ENCODE peak calls at places on chromosomes 13 and 19, in five cellular contexts. One of them, this sample, is unnamed.

GRCh38 chr13:76148926-76149325 is 512.8 kb downstream of the LMO7 start:
- DNase-seq in H1: no peak
- DNase-seq in WTC11: no peak
- DNase-seq in GM12878: no peak
- DNase-seq in A549: no peak
- DNase-seq in this sample: no peak

GRCh38 chr19:48123907-48124675 is 13.5 kb upstream of the PLA2G4C start:
- DNase-seq in A549: no peak
- DNase-seq in GM12878: no peak
- DNase-seq in WTC11: no peak
- DNase-seq in H1: no peak
- DNase-seq in this sample: peak

GRCh38 chr13:51549050-51549449 is 35.2 kb upstream of the WDFY2 start:
- DNase-seq in A549: no peak
- DNase-seq in WTC11: no peak
- DNase-seq in GM12878: peak
- DNase-seq in H1: no peak
- DNase-seq in this sample: peak

GRCh38 chr13:106888148-106888547 is 320.2 kb upstream of the ARGLU1 start:
- DNase-seq in H1: no peak
- DNase-seq in WTC11: no peak
- DNase-seq in GM12878: no peak
- DNase-seq in A549: no peak
- DNase-seq in this sample: no peak

GRCh38 chr13:39737047-39737446 is 81.6 kb downstream of the COG6 start:
- DNase-seq in A549: no peak
- DNase-seq in GM12878: no peak
- DNase-seq in WTC11: no peak
- DNase-seq in H1: no peak
- DNase-seq in this sample: no peak

GRCh38 chr19:12665281-12665573 is 1.3 kb downstream of the MAN2B1 start:
- DNase-seq in A549: no peak
- DNase-seq in WTC11: no peak
- DNase-seq in H1: no peak
- DNase-seq in GM12878: peak
- DNase-seq in this sample: peak

GRCh38 chr19:11324079-11324661 is 15.3 kb downstream of the RAB3D start:
- DNase-seq in A549: no peak
- DNase-seq in H1: no peak
- DNase-seq in GM12878: peak
- DNase-seq in WTC11: no peak
- DNase-seq in this sample: peak

GRCh38 chr13:28538932-28539331 is 44.0 kb upstream of the FLT1 start:
- DNase-seq in GM12878: no peak
- DNase-seq in A549: no peak
- DNase-seq in WTC11: no peak
- DNase-seq in H1: no peak
- DNase-seq in this sample: no peak

GRCh38 chr19:31140717-31141116 is 208.5 kb downstream of the TSHZ3 start:
- DNase-seq in GM12878: no peak
- DNase-seq in H1: no peak
- DNase-seq in WTC11: no peak
- DNase-seq in A549: no peak
- DNase-seq in this sample: no peak

GRCh38 chr19:56683119-56683518 is 11.6 kb upstream of the ZNF835 start:
- DNase-seq in WTC11: no peak
- DNase-seq in H1: no peak
- DNase-seq in GM12878: no peak
- DNase-seq in A549: no peak
- DNase-seq in this sample: no peak

GRCh38 chr19:43700368-43701015 is 15.4 kb upstream of the IRGC start:
- DNase-seq in A549: no peak
- DNase-seq in H1: no peak
- DNase-seq in WTC11: no peak
- DNase-seq in GM12878: no peak
- DNase-seq in this sample: peak

GRCh38 chr13:45786293-45786920 is 65.1 kb downstream of the SIAH3 start:
- DNase-seq in GM12878: no peak
- DNase-seq in WTC11: no peak
- DNase-seq in A549: no peak
- DNase-seq in H1: no peak
- DNase-seq in this sample: no peak

GRCh38 chr19:34171877-34172660 is at the start of gene LSM14A:
- DNase-seq in WTC11: peak
- DNase-seq in GM12878: peak
- DNase-seq in A549: peak
- DNase-seq in H1: peak
- DNase-seq in this sample: peak

GRCh38 chr13:45779901-45780300 is 71.7 kb downstream of the SIAH3 start:
- DNase-seq in A549: no peak
- DNase-seq in WTC11: no peak
- DNase-seq in GM12878: no peak
- DNase-seq in H1: no peak
- DNase-seq in this sample: no peak

GRCh38 chr13:49516467-49516866 is 20.7 kb downstream of the PHF11 start:
- DNase-seq in WTC11: no peak
- DNase-seq in A549: no peak
- DNase-seq in H1: no peak
- DNase-seq in GM12878: no peak
- DNase-seq in this sample: no peak

GRCh38 chr19:54473071-54473941 is at the start of gene CDC42EP5:
- DNase-seq in A549: no peak
- DNase-seq in GM12878: no peak
- DNase-seq in WTC11: no peak
- DNase-seq in H1: no peak
- DNase-seq in this sample: no peak

GRCh38 chr19:19115954-19116353 is 22.3 kb downstream of the TMEM161A start:
- DNase-seq in H1: no peak
- DNase-seq in GM12878: no peak
- DNase-seq in A549: no peak
- DNase-seq in WTC11: peak
- DNase-seq in this sample: peak

GRCh38 chr19:5595745-5596144 is 26.8 kb downstream of the SAFB2 start:
- DNase-seq in WTC11: no peak
- DNase-seq in GM12878: no peak
- DNase-seq in A549: no peak
- DNase-seq in H1: no peak
- DNase-seq in this sample: no peak

GRCh38 chr13:38539632-38540031 is 147.2 kb upstream of the FREM2 start:
- DNase-seq in H1: no peak
- DNase-seq in A549: no peak
- DNase-seq in WTC11: no peak
- DNase-seq in GM12878: no peak
- DNase-seq in this sample: no peak

GRCh38 chr13:81089758-81090157 is 748.8 kb upstream of the SPRY2 start:
- DNase-seq in WTC11: no peak
- DNase-seq in GM12878: no peak
- DNase-seq in A549: no peak
- DNase-seq in H1: no peak
- DNase-seq in this sample: no peak

GRCh38 chr13:22740264-22740663 is 440.5 kb upstream of the SGCG start:
- DNase-seq in GM12878: no peak
- DNase-seq in A549: no peak
- DNase-seq in WTC11: peak
- DNase-seq in H1: no peak
- DNase-seq in this sample: peak

GRCh38 chr13:89066868-89067466 is 1395.8 kb downstream of the SLITRK5 start:
- DNase-seq in GM12878: no peak
- DNase-seq in WTC11: peak
- DNase-seq in H1: no peak
- DNase-seq in A549: peak
- DNase-seq in this sample: peak

GRCh38 chr13:113041293-113041690 is 64.3 kb upstream of the F7 start:
- DNase-seq in A549: no peak
- DNase-seq in GM12878: no peak
- DNase-seq in WTC11: no peak
- DNase-seq in H1: no peak
- DNase-seq in this sample: no peak

GRCh38 chr13:59823495-59823894 is 340.2 kb downstream of the DIAPH3 start:
- DNase-seq in WTC11: no peak
- DNase-seq in A549: no peak
- DNase-seq in GM12878: no peak
- DNase-seq in H1: no peak
- DNase-seq in this sample: no peak

GRCh38 chr19:12090807-12091206 is 26.3 kb downstream of the ZNF844 start:
- DNase-seq in GM12878: peak
- DNase-seq in WTC11: peak
- DNase-seq in A549: no peak
- DNase-seq in H1: no peak
- DNase-seq in this sample: peak

GRCh38 chr13:94112227-94112626 is 367.3 kb downstream of the DCT start:
- DNase-seq in GM12878: no peak
- DNase-seq in H1: no peak
- DNase-seq in WTC11: no peak
- DNase-seq in A549: no peak
- DNase-seq in this sample: no peak

GRCh38 chr13:74026753-74027152 is 107.5 kb downstream of the KLF12 start:
- DNase-seq in A549: no peak
- DNase-seq in WTC11: peak
- DNase-seq in GM12878: peak
- DNase-seq in H1: no peak
- DNase-seq in this sample: no peak

GRCh38 chr13:77523834-77524728 is 11.4 kb upstream of the SCEL start:
- DNase-seq in WTC11: no peak
- DNase-seq in GM12878: no peak
- DNase-seq in A549: no peak
- DNase-seq in H1: no peak
- DNase-seq in this sample: no peak

GRCh38 chr13:80558074-80558473 is 217.1 kb upstream of the SPRY2 start:
- DNase-seq in H1: no peak
- DNase-seq in WTC11: no peak
- DNase-seq in A549: no peak
- DNase-seq in GM12878: no peak
- DNase-seq in this sample: no peak

GRCh38 chr19:49340865-49341718 is 5.9 kb downstream of the CD37 start:
- DNase-seq in GM12878: no peak
- DNase-seq in WTC11: no peak
- DNase-seq in A549: no peak
- DNase-seq in H1: no peak
- DNase-seq in this sample: no peak

GRCh38 chr13:39397866-39398265 is 205.1 kb downstream of the LHFPL6 start:
- DNase-seq in A549: no peak
- DNase-seq in H1: no peak
- DNase-seq in WTC11: no peak
- DNase-seq in GM12878: no peak
- DNase-seq in this sample: no peak

GRCh38 chr13:76293751-76294150 is 592.5 kb downstream of the KCTD12 start:
- DNase-seq in WTC11: no peak
- DNase-seq in A549: peak
- DNase-seq in H1: no peak
- DNase-seq in GM12878: no peak
- DNase-seq in this sample: no peak

GRCh38 chr19:49071860-49072547 is 495 bp downstream of the KCNA7 start:
- DNase-seq in WTC11: peak
- DNase-seq in GM12878: no peak
- DNase-seq in A549: no peak
- DNase-seq in H1: no peak
- DNase-seq in this sample: no peak

GRCh38 chr19:49214701-49215100 is 57.1 kb downstream of the TRPM4 start:
- DNase-seq in WTC11: no peak
- DNase-seq in A549: no peak
- DNase-seq in H1: no peak
- DNase-seq in GM12878: no peak
- DNase-seq in this sample: no peak

GRCh38 chr13:112233716-112234115 is 142.4 kb upstream of the SPACA7 start:
- DNase-seq in A549: no peak
- DNase-seq in WTC11: no peak
- DNase-seq in H1: no peak
- DNase-seq in GM12878: no peak
- DNase-seq in this sample: no peak

GRCh38 chr13:39956036-39956435 is 300.6 kb downstream of the COG6 start:
- DNase-seq in H1: no peak
- DNase-seq in WTC11: no peak
- DNase-seq in GM12878: peak
- DNase-seq in A549: no peak
- DNase-seq in this sample: no peak

GRCh38 chr13:29572575-29572974 is 22.9 kb downstream of the SLC7A1 start:
- DNase-seq in A549: no peak
- DNase-seq in GM12878: no peak
- DNase-seq in WTC11: no peak
- DNase-seq in H1: no peak
- DNase-seq in this sample: no peak

GRCh38 chr19:38266981-38267597 is 2.7 kb downstream of the SPINT2 start:
- DNase-seq in WTC11: no peak
- DNase-seq in GM12878: no peak
- DNase-seq in H1: no peak
- DNase-seq in A549: peak
- DNase-seq in this sample: no peak
- TF ChIP-seq MAX in WTC11: no peak
- TF ChIP-seq MAX in GM12878: no peak
- TF ChIP-seq MAX in H1: no peak
- TF ChIP-seq MAX in A549: peak
- TF ChIP-seq MAX in this sample: no peak

GRCh38 chr19:42555317-42555716 is 27.0 kb upstream of the CEACAM1 start:
- DNase-seq in H1: no peak
- DNase-seq in GM12878: no peak
- DNase-seq in A549: no peak
- DNase-seq in WTC11: no peak
- DNase-seq in this sample: peak
- TF ChIP-seq MAX in H1: no peak
- TF ChIP-seq MAX in GM12878: no peak
- TF ChIP-seq MAX in A549: no peak
- TF ChIP-seq MAX in WTC11: no peak
- TF ChIP-seq MAX in this sample: no peak

GRCh38 chr19:1745589-1746031 is 7.7 kb upstream of the ONECUT3 start:
- DNase-seq in A549: no peak
- DNase-seq in H1: no peak
- DNase-seq in GM12878: no peak
- DNase-seq in WTC11: peak
- DNase-seq in this sample: peak
- TF ChIP-seq MAX in A549: no peak
- TF ChIP-seq MAX in H1: no peak
- TF ChIP-seq MAX in GM12878: no peak
- TF ChIP-seq MAX in WTC11: no peak
- TF ChIP-seq MAX in this sample: no peak

DNA sequence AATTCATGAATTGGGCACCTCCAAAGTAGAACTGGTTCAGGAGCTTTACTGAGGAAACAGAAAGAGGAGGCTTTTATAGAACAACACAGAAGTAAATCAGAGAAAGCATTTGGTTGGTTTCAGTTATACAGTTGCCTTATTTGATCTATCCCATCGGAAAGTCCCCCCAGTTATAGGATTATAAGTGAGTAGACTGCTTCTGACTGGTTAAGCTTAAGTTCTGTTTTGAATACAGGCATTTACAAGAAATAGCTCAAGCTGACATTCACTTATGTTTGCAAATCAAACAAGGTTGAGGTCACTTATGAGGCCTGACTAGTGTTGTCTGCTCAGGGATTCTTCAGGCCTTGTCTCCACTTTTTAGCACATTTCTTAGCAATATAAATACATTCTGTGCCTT is 857.4 kb downstream of the EFNB2 start:
- DNase-seq in GM12878: no peak
- DNase-seq in H1: no peak
- DNase-seq in WTC11: no peak
- DNase-seq in A549: no peak
- DNase-seq in this sample: no peak
- TF ChIP-seq MAX in GM12878: no peak
- TF ChIP-seq MAX in H1: no peak
- TF ChIP-seq MAX in WTC11: no peak
- TF ChIP-seq MAX in A549: no peak
- TF ChIP-seq MAX in this sample: no peak